ENCODE peak calls at places on chromosomes 4 and X, in four cellular contexts. H is OCI-M1, R is endothelial cell, L is ACHN. W is an unnamed sample.

GRCh38 chr4:125486354-125486753 is 171.6 kb downstream of the FAT4 start:
- DNase-seq in H (no peak), R (no peak), L (no peak), W (no peak)

GRCh38 chr4:111296466-111296865 is 673.6 kb upstream of the PITX2 start:
- DNase-seq in H (no peak), R (no peak), L (no peak), W (no peak)

GRCh38 chr4:98932539-98932938 is 3.6 kb upstream of the EIF4E start:
- DNase-seq in H (no peak), R (no peak), L (no peak), W (no peak)

GRCh38 chrX:42079968-42080367 is 156.6 kb upstream of the CASK start:
- DNase-seq in H (no peak), R (no peak), L (no peak), W (no peak)

GRCh38 chr4:114087596-114088230 is 108.3 kb upstream of the ARSJ start:
- DNase-seq in H (no peak), R (no peak), L (peak), W (no peak)

GRCh38 chr4:87901426-87901825 is 68.7 kb downstream of the MEPE start:
- DNase-seq in H (no peak), R (no peak), L (no peak), W (no peak)

GRCh38 chr4:99859618-99860017 is 34.6 kb downstream of the LAMTOR3 start:
- DNase-seq in H (no peak), R (no peak), L (no peak), W (no peak)

GRCh38 chr4:77734928-77735327 is 84.2 kb downstream of the CNOT6L start:
- DNase-seq in H (peak), R (no peak), L (peak), W (peak)

GRCh38 chr4:10045481-10045880 is 24.2 kb upstream of the SLC2A9 start:
- DNase-seq in H (no peak), R (no peak), L (peak), W (no peak)

GRCh38 chr4:7460591-7460990 is 25.9 kb upstream of the PSAPL1 start:
- DNase-seq in H (no peak), R (no peak), L (no peak), W (no peak)

GRCh38 chr4:147096667-147097604 is 151.3 kb upstream of the TTC29 start:
- DNase-seq in H (peak), R (no peak), L (peak), W (no peak)

GRCh38 chr4:60945641-60946040 is 254.5 kb upstream of the ADGRL3 start:
- DNase-seq in H (no peak), R (no peak), L (no peak), W (no peak)

GRCh38 chr4:81314196-81314896 is 99.3 kb upstream of the PRKG2 start:
- DNase-seq in H (peak), R (peak), L (peak), W (no peak)

GRCh38 chrX:153416781-153417180 is 5.5 kb downstream of the ZFP92 start:
- DNase-seq in H (peak), R (no peak), L (no peak), W (no peak)

GRCh38 chr4:182746876-182747275 is 170.3 kb downstream of the DCTD start:
- DNase-seq in H (no peak), R (no peak), L (no peak), W (no peak)

GRCh38 chr4:10108818-10109783 is 7.5 kb downstream of the WDR1 start:
- DNase-seq in H (no peak), R (no peak), L (no peak), W (no peak)

GRCh38 chrX:41688835-41689234 is at the start of gene GPR34:
- DNase-seq in H (no peak), R (no peak), L (no peak), W (no peak)

GRCh38 chr4:25449270-25449669 is 72.2 kb downstream of the ANAPC4 start:
- DNase-seq in H (no peak), R (no peak), L (no peak), W (no peak)

GRCh38 chr4:52618795-52619590 is 40.1 kb downstream of the USP46 start:
- DNase-seq in H (no peak), R (no peak), L (no peak), W (no peak)

GRCh38 chrX:39941332-39941920 is 156.3 kb downstream of the BCOR start:
- DNase-seq in H (no peak), R (no peak), L (no peak), W (no peak)

GRCh38 chr4:7630559-7631287 is 196.0 kb upstream of the PSAPL1 start:
- DNase-seq in H (no peak), R (no peak), L (peak), W (no peak)

GRCh38 chr4:1567808-1568581 is 116.1 kb downstream of the FAM53A start:
- DNase-seq in H (no peak), R (no peak), L (no peak), W (peak)

GRCh38 chr4:16785800-16786527 is 112.5 kb downstream of the LDB2 start:
- DNase-seq in H (peak), R (no peak), L (no peak), W (no peak)

GRCh38 chrX:110675866-110676265 is 119.8 kb downstream of the CHRDL1 start:
- DNase-seq in H (no peak), R (no peak), L (no peak), W (no peak)

GRCh38 chr4:146146918-146147317 is 28.6 kb upstream of the LSM6 start:
- DNase-seq in H (no peak), R (no peak), L (no peak), W (no peak)

GRCh38 chr4:82380831-82381230 is 7.0 kb upstream of the HNRNPD start:
- DNase-seq in H (no peak), R (no peak), L (no peak), W (no peak)

GRCh38 chrX:37753384-37753783 is 26.5 kb upstream of the CYBB start:
- DNase-seq in H (peak), R (no peak), L (no peak), W (no peak)

GRCh38 chrX:24341795-24342194 is 18.6 kb upstream of the SUPT20HL1 start:
- DNase-seq in H (no peak), R (no peak), L (no peak), W (no peak)

GRCh38 chr4:168636506-168637176 is 139.8 kb downstream of the PALLD start:
- DNase-seq in H (no peak), R (no peak), L (no peak), W (no peak)

GRCh38 chr4:186624951-186625350 is 69.6 kb upstream of the MTNR1A start:
- DNase-seq in H (no peak), R (no peak), L (peak), W (no peak)

GRCh38 chrX:18714910-18715309 is 7.5 kb downstream of the PPEF1 start:
- DNase-seq in H (no peak), R (no peak), L (no peak), W (no peak)

GRCh38 chr4:86482851-86483490 is 111.1 kb upstream of the PTPN13 start:
- DNase-seq in H (peak), R (peak), L (peak), W (no peak)

GRCh38 chr4:94463771-94464170 is 12.0 kb downstream of the PDLIM5 start:
- DNase-seq in H (no peak), R (no peak), L (no peak), W (no peak)

GRCh38 chrX:23048806-23049573 is 49.2 kb downstream of the DDX53 start:
- DNase-seq in H (no peak), R (no peak), L (no peak), W (no peak)

GRCh38 chr4:120225527-120225926 is 158.9 kb upstream of the MAD2L1 start:
- DNase-seq in H (no peak), R (no peak), L (no peak), W (no peak)

GRCh38 chrX:153521034-153521433 is 3.6 kb downstream of the ATP2B3 start:
- DNase-seq in H (no peak), R (no peak), L (no peak), W (no peak)

GRCh38 chrX:39819921-39820849 is 277.6 kb downstream of the BCOR start:
- DNase-seq in H (no peak), R (no peak), L (no peak), W (peak)

W was measured in upper lobe of left lung.